ENCODE peak calls at places on chromosomes 5 and 9, in four cellular contexts. Y is uterus, W is tibial artery, F is mammary epithelial cell. K is an unnamed sample.

GRCh38 chr9:123138156-123138555 is 104.7 kb downstream of the GPR21 start:
- DNase-seq in Y (no peak), W (no peak), F (no peak), K (no peak)

GRCh38 chr9:72046593-72047456 is 13.6 kb downstream of the C9orf57 start:
- DNase-seq in Y (no peak), W (no peak), F (no peak), K (peak; percentile 45)

GRCh38 chr9:84371737-84372136 is 31.2 kb upstream of the SLC28A3 start:
- DNase-seq in Y (no peak), W (peak; percentile 45), F (peak; percentile 89), K (no peak)

GRCh38 chr5:126004636-126005035 is 418.6 kb upstream of the GRAMD2B start:
- DNase-seq in Y (no peak), W (no peak), F (no peak), K (no peak)

GRCh38 chr9:32412440-32412839 is 28.0 kb downstream of the ACO1 start:
- DNase-seq in Y (no peak), W (no peak), F (no peak), K (no peak)

GRCh38 chr9:14827805-14828204 is 82.4 kb downstream of the FREM1 start:
- DNase-seq in Y (no peak), W (no peak), F (no peak), K (no peak)

GRCh38 chr5:138543730-138544104 is 681 bp upstream of the ETF1 start:
- DNase-seq in Y (no peak), W (no peak), F (no peak), K (no peak)

GRCh38 chr5:167049043-167049663 is 1242.3 kb upstream of the WWC1 start:
- DNase-seq in Y (no peak), W (no peak), F (peak; percentile 32), K (peak; percentile 55)

GRCh38 chr9:131346559-131346958 is 47.3 kb upstream of the PRRC2B start:
- DNase-seq in Y (no peak), W (no peak), F (no peak), K (no peak)

GRCh38 chr5:71887680-71888079 is 168.6 kb downstream of the CARTPT start:
- DNase-seq in Y (no peak), W (no peak), F (peak; percentile 76), K (peak; percentile 75)

GRCh38 chr9:38044706-38045105 is 24.3 kb downstream of the SHB start:
- DNase-seq in Y (no peak), W (no peak), F (no peak), K (no peak)
- H3K4me1 ChIP-seq in Y (no peaks in the 10 kb centered on the region), W (peaks cover 26% of the 10 kb centered on the region), F (peaks cover 52% of the 10 kb centered on the region), K (peaks cover 7% of the 10 kb centered on the region)

GRCh38 chr5:113052041-113052795 is 75.6 kb downstream of the DCP2 start:
- DNase-seq in Y (no peak), W (no peak), F (no peak), K (no peak)
- H3K4me1 ChIP-seq in Y (no peaks in the 10 kb centered on the region), W (peaks cover 11% of the 10 kb centered on the region), F (peaks cover 34% of the 10 kb centered on the region), K (no peaks in the 10 kb centered on the region)

GRCh38 chr5:139675825-139676224 is 27.7 kb downstream of the CXXC5 start:
- DNase-seq in Y (no peak), W (no peak), F (no peak), K (no peak)
- H3K4me1 ChIP-seq in Y (peaks cover 16% of the 10 kb centered on the region), W (peaks cover 77% of the 10 kb centered on the region), F (peaks cover 19% of the 10 kb centered on the region), K (no peaks in the 10 kb centered on the region)

GRCh38 chr5:150153483-150153882 is 2.2 kb downstream of the PDGFRB start:
- DNase-seq in Y (no peak), W (no peak), F (no peak), K (no peak)

GRCh38 chr5:150153957-150154617 is 1.6 kb downstream of the PDGFRB start:
- DNase-seq in Y (no peak), W (peak; percentile 60), F (no peak), K (no peak)

GRCh38 chr5:150155258-150156032 is at the start of gene PDGFRB:
- DNase-seq in Y (peak; percentile 94), W (peak; percentile 97), F (no peak), K (no peak)

GRCh38 chr5:150156033-150156381 is 362 bp upstream of the PDGFRB start:
- DNase-seq in Y (no peak), W (no peak), F (no peak), K (no peak)

DNA sequence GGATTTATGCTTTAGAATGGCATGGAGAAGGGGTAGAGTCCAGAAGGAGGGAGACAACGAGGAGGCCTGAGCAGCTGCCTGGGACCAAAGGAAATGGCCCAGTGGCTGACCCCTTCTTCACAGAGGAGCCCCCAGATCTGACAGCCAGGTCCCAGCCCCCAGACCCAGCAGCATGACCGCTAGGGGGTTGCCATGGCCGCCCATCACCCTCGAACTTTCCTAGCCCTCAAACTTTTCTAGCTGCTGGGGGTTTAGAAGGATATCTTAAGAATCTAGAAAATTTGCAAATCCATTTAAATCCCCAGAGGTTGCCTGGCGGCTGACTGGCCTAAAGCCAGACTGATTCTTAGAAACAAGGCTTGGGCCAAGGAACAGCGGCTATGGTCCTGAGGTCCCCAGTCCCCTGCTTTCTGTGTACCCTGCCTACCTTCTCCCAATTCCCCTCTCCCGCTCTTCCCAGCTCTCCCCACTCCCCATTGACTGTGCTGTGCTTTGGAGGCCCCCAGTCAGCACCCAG is 969 bp downstream of the PDGFRB start:
- DNase-seq in Y (no peak), W (no peak), F (no peak), K (no peak)
- H3K4me1 ChIP-seq in Y (peaks cover 14% of the 10 kb centered on the region), W (peaks cover 63% of the 10 kb centered on the region), F (peaks cover 5% of the 10 kb centered on the region), K (no peaks in the 10 kb centered on the region)

GRCh38 chr5:173925449-173926071 is 37.4 kb downstream of the CPEB4 start:
- DNase-seq in Y (no peak), W (peak; percentile 35), F (no peak), K (peak; percentile 38)

GRCh38 chr5:173924899-173925298 is 36.8 kb downstream of the CPEB4 start:
- DNase-seq in Y (no peak), W (no peak), F (no peak), K (no peak)

GRCh38 chr5:173932695-173933139 is 44.6 kb downstream of the CPEB4 start:
- DNase-seq in Y (no peak), W (no peak), F (no peak), K (peak; percentile 61)

GRCh38 chr5:173926359-173926758 is 38.2 kb downstream of the CPEB4 start:
- DNase-seq in Y (no peak), W (peak; percentile 44), F (no peak), K (no peak)

GRCh38 chr5:173928871-173929574 is 40.9 kb downstream of the CPEB4 start:
- DNase-seq in Y (no peak), W (no peak), F (no peak), K (no peak)
- H3K4me1 ChIP-seq in Y (peaks cover 4% of the 10 kb centered on the region), W (peaks cover 33% of the 10 kb centered on the region), F (no peaks in the 10 kb centered on the region), K (peaks cover 2% of the 10 kb centered on the region)

GRCh38 chr9:138007566-138008080 is 130.0 kb downstream of the CACNA1B start:
- DNase-seq in Y (no peak), W (no peak), F (no peak), K (no peak)
- H3K4me1 ChIP-seq in Y (no peaks in the 10 kb centered on the region), W (no peaks in the 10 kb centered on the region), F (no peaks in the 10 kb centered on the region), K (no peaks in the 10 kb centered on the region)

GRCh38 chr9:35115680-35116538 is at the start of gene ATOSB:
- DNase-seq in Y (peak; percentile 96), W (peak; percentile 99), F (peak; percentile 97), K (peak; percentile 98)
- H3K4me1 ChIP-seq in Y (peaks cover 1% of the 10 kb centered on the region), W (peaks cover 41% of the 10 kb centered on the region), F (peaks cover 27% of the 10 kb centered on the region), K (peaks cover 7% of the 10 kb centered on the region)

GRCh38 chr9:38037981-38038306 is 31.1 kb downstream of the SHB start:
- DNase-seq in Y (no peak), W (no peak), F (no peak), K (no peak)
- H3K4me1 ChIP-seq in Y (no peaks in the 10 kb centered on the region), W (peaks cover 39% of the 10 kb centered on the region), F (peaks cover 38% of the 10 kb centered on the region), K (peaks cover 2% of the 10 kb centered on the region)

K was measured in small intestine.